ENCODE peak calls at places on chromosomes 1 and 21, in ten cellular contexts. T is tibial nerve, J is upper lobe of left lung, Z is ovary, U is stomach, L is suprapubic skin, O is A549, M is K562, R is transverse colon, F is SK-N-SH. K is an unnamed sample.
A peak's percentile ranks its signal among the peaks of the same experiment; 100 is the strongest.

GRCh38 chr21:40603774-40604173 is 243.2 kb downstream of the DSCAM start:
- DNase-seq in T (no peak), J (no peak), Z (no peak), U (no peak), L (no peak), O (no peak), M (no peak), R (no peak), F (no peak), K (no peak)

GRCh38 chr1:198978523-198978922 is 339.7 kb downstream of the PTPRC start:
- DNase-seq in T (no peak), J (no peak), Z (no peak), U (no peak), L (no peak), O (no peak), M (no peak), R (no peak), F (no peak), K (no peak)

GRCh38 chr1:103461171-103462105 is 64.1 kb upstream of the RNPC3 start:
- DNase-seq in T (no peak), J (no peak), Z (no peak), U (no peak), L (no peak), O (peak; percentile 1), M (peak; percentile 8), R (no peak), F (peak; percentile 21), K (no peak)

GRCh38 chr21:44011774-44012473 is at the start of gene TRAPPC10:
- DNase-seq in T (peak; percentile 66), J (peak; percentile 97), Z (peak; percentile 83), U (peak; percentile 87), L (peak; percentile 84), O (peak; percentile 80), M (peak; percentile 89), R (peak; percentile 89), F (peak; percentile 96), K (peak; percentile 93)

GRCh38 chr1:44786138-44786840 is 1.7 kb downstream of the BEST4 start:
- DNase-seq in T (no peak), J (peak; percentile 93), Z (peak; percentile 83), U (peak; percentile 77), L (peak; percentile 83), O (peak; percentile 75), M (peak; percentile 78), R (peak; percentile 84), F (peak; percentile 86), K (no peak)

GRCh38 chr1:204320413-204320812 is 39.3 kb downstream of the PLEKHA6 start:
- DNase-seq in T (no peak), J (no peak), Z (no peak), U (no peak), L (no peak), O (peak; percentile 39), M (peak; percentile 35), R (no peak), F (no peak), K (no peak)

GRCh38 chr1:243422362-243422761 is 166.5 kb downstream of the SDCCAG8 start:
- DNase-seq in T (no peak), J (no peak), Z (no peak), U (no peak), L (no peak), O (no peak), M (no peak), R (no peak), F (no peak), K (no peak)

GRCh38 chr1:49051647-49052046 is 275.0 kb upstream of the BEND5 start:
- DNase-seq in T (no peak), J (no peak), Z (no peak), U (no peak), L (no peak), O (no peak), M (no peak), R (no peak), F (peak; percentile 60), K (no peak)

GRCh38 chr1:180173952-180174351 is 19.3 kb downstream of the QSOX1 start:
- DNase-seq in T (peak; percentile 19), J (no peak), Z (peak; percentile 83), U (peak; percentile 89), L (peak; percentile 74), O (no peak), M (no peak), R (peak; percentile 61), F (no peak), K (no peak)

GRCh38 chr1:203276916-203277535 is 28.3 kb upstream of the BTG2 start:
- DNase-seq in T (no peak), J (peak; percentile 39), Z (peak; percentile 61), U (no peak), L (no peak), O (no peak), M (no peak), R (no peak), F (no peak), K (no peak)

DNA sequence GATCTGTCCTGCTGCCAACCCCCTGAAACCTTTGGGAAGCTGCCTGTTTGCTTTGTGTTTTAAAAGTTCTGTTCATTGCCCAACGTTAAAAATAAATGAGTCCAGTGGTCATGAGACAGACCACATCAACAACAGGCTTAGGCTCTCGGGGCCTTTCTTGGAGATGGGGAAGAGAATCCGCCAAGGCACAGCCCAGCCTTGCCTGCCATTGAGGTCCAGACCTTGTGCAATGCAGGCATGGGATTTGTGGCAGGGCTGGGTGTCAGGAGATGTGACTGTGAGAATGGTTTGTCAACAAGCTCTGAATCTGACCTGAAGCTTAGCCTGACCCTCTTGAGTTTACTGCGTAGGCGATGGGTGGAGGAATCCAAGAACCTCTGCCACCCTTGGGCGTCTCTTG is 4.2 kb downstream of the SPSB1 start:
- DNase-seq in T (peak; percentile 68), J (no peak), Z (no peak), U (no peak), L (peak; percentile 82), O (no peak), M (no peak), R (no peak), F (no peak), K (no peak)
- H3K4me1 ChIP-seq in T (peaks cover 70% of the 10 kb centered on the region), J (peaks cover 39% of the 10 kb centered on the region), Z (peaks cover 17% of the 10 kb centered on the region), U (peaks cover 56% of the 10 kb centered on the region), L (peaks cover 59% of the 10 kb centered on the region), O (peaks cover 73% of the 10 kb centered on the region), M (peaks cover 14% of the 10 kb centered on the region), R (peaks cover 34% of the 10 kb centered on the region), F (peaks cover 4% of the 10 kb centered on the region), K (peaks cover 80% of the 10 kb centered on the region)

GRCh38 chr1:229664133-229664689 is 38.2 kb downstream of the URB2 start:
- DNase-seq in T (no peak), J (no peak), Z (no peak), U (peak; percentile 52), L (no peak), O (no peak), M (peak; percentile 6), R (peak; percentile 33), F (peak; percentile 46), K (no peak)
- TF ChIP-seq EP300 in T (no peak), J (no peak), Z (no peak), U (no peak), L (no peak), O (no peak), M (no peak), R (no peak), F (peak; percentile 59), K (no peak)

DNA sequence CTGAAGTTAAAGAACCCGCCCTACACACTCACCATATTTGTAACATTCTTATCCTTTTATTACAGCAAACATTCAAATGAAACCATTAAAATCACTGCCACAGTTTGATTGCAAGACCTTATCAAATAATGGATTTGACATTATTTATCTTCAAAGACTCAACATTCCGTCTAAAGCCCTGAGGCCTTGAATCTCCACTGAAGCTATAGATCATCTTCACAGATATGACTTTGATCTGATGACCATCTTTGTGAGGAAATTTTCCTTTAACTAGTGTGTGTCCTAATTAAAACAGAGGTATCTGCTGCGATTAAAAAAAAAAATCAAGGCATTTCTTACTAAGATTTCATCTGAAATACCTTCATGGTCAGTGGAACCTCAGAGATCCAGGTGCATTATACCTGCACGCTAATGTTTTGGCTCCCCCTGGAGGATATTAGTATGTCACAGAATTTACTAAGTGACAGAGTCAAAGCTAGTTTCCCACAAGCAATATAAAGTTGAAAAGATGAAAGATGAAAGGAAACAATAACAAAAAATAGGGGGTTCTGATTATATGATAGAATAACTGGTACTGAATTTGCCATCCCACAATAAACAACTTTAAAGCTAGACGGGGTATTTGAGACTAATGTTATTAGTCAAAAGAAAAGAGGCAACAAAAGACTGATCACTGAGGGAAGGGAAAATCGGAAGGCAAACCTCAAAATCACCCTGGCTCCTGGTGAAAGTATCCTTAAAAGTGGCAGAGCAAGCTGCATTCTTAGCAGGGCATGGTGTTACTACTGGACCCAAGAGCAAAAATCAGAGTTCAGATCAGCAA is 923.4 kb downstream of the NCAM2 start:
- DNase-seq in T (no peak), J (no peak), Z (no peak), U (no peak), L (no peak), O (peak; percentile 3), M (peak; percentile 13), R (no peak), F (peak; percentile 16), K (no peak)
- TF ChIP-seq CTCF in T (no peak), J (peak; percentile 17), Z (no peak), U (peak; percentile 12), L (no peak), O (no peak), M (peak; percentile 45), R (peak; percentile 57), F (peak; percentile 88), K (no peak)

DNA sequence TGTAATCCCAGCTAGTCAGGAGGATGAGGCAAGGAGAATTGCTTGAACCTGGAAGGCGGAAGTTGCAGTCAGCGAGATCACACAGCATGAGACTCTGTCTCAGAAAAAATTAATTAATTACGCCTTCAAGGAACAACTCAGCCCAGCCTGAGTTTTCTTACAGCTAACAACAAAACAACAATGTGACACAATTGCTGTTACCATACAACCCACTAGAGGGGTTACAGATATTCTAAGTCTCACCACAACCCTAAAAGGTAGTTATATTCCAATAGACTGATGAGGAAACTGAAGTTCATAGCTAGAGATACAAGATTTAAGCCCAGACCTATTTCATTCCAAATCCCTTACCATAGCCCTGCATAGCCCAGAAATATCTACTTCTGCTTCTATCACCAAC is 2.9 kb upstream of the LRRC8C start:
- DNase-seq in T (no peak), J (no peak), Z (no peak), U (no peak), L (no peak), O (no peak), M (no peak), R (no peak), F (no peak), K (no peak)
- H3K4me1 ChIP-seq in T (peaks cover 56% of the 10 kb centered on the region), J (peaks cover 21% of the 10 kb centered on the region), Z (no peaks in the 10 kb centered on the region), U (peaks cover 23% of the 10 kb centered on the region), L (peaks cover 30% of the 10 kb centered on the region), O (peaks cover 11% of the 10 kb centered on the region), M (peaks cover 13% of the 10 kb centered on the region), R (no peaks in the 10 kb centered on the region), F (peaks cover 4% of the 10 kb centered on the region), K (peaks cover 26% of the 10 kb centered on the region)

DNA sequence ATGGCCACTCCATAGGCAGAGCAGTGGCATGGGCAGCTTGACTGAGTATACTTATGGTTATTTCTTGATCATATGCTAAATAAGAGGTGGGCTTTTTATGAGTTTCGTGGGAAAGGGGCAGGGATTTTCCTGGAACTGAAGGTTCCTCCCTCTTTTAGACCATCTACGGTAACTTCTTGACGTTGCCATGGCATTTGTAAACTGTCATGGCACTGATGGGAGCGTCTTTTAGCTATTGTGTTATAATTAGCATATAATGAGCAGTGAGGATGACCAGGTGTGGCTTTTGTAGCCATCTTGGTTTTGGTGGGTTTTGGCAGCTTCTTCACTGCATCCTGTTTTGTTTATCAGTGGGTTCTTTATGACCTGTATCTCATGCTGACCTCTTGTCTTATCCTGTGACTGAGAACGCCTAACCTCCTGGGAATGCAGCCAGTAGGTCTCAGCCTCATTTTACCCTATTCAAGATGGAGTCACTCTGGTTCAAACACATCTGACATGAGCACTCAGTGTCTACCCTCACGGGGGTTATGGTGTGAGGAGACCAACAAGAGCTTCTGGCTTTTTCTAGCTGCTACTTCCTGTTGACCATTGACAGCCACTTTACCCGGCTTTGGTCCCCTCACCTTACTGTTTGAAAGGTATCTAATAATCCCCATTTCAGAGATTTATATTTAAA is 71.7 kb downstream of the GALNT2 start:
- DNase-seq in T (no peak), J (no peak), Z (no peak), U (no peak), L (no peak), O (no peak), M (no peak), R (no peak), F (no peak), K (no peak)
- TF ChIP-seq EP300 in T (no peak), J (no peak), Z (no peak), U (no peak), L (no peak), O (no peak), M (no peak), R (no peak), F (no peak), K (no peak)

K was measured in esophagus muscularis mucosa.